ENCODE peak calls at places on chromosomes 16 and 17, in four cellular contexts. N is GM12878, Z is HepG2, L is K562. T is an unnamed sample.

GRCh38 chr16:85151603-85152413 is 39.5 kb upstream of the CIBAR2 start:
- DNase-seq in N (no peak), Z (no peak), L (peak), T (no peak)

GRCh38 chr17:35738519-35739133 is 7.2 kb downstream of the RASL10B start:
- DNase-seq in N (no peak), Z (no peak), L (no peak), T (no peak)

GRCh38 chr16:725463-726187 is 618 bp downstream of the CCDC78 start:
- DNase-seq in N (no peak), Z (no peak), L (no peak), T (no peak)

GRCh38 chr17:64682261-64683181 is 20.4 kb upstream of the SMURF2 start:
- DNase-seq in N (no peak), Z (no peak), L (no peak), T (no peak)

GRCh38 chr16:20763461-20764232 is at the start of gene ACSM3:
- DNase-seq in N (peak), Z (peak), L (peak), T (peak)

GRCh38 chr16:10579965-10580918 is at the start of gene EMP2:
- DNase-seq in N (no peak), Z (peak), L (peak), T (peak)

GRCh38 chr17:82272495-82273326 is 789 bp downstream of the CSNK1D start:
- DNase-seq in N (no peak), Z (no peak), L (peak), T (peak)

GRCh38 chr16:50093607-50094570 is 28.1 kb downstream of the HEATR3 start:
- DNase-seq in N (no peak), Z (no peak), L (no peak), T (no peak)

GRCh38 chr16:69859105-69859969 is 91.8 kb upstream of the CLEC18A start:
- DNase-seq in N (no peak), Z (peak), L (peak), T (peak)

GRCh38 chr17:73317554-73318426 is 6.0 kb upstream of the CDC42EP4 start:
- DNase-seq in N (no peak), Z (no peak), L (peak), T (no peak)

GRCh38 chr17:17774009-17774881 is 62.5 kb downstream of the SREBF1 start:
- DNase-seq in N (no peak), Z (no peak), L (no peak), T (no peak)

GRCh38 chr17:10875411-10875810 is 37.5 kb upstream of the PIRT start:
- DNase-seq in N (no peak), Z (no peak), L (peak), T (peak)

GRCh38 chr17:13004336-13004735 is 13.5 kb downstream of the ELAC2 start:
- DNase-seq in N (no peak), Z (no peak), L (no peak), T (no peak)

GRCh38 chr16:66357523-66357928 is 9.0 kb upstream of the CDH5 start:
- DNase-seq in N (no peak), Z (peak), L (peak), T (peak)

GRCh38 chr16:24540575-24541240 is 1.3 kb downstream of the RBBP6 start:
- DNase-seq in N (no peak), Z (no peak), L (peak), T (no peak)

GRCh38 chr17:61239261-61239660 is 160.4 kb upstream of the TBX2 start:
- DNase-seq in N (no peak), Z (no peak), L (no peak), T (no peak)

GRCh38 chr17:75693500-75694481 is 26.7 kb downstream of the SAP30BP start:
- DNase-seq in N (no peak), Z (no peak), L (no peak), T (no peak)

GRCh38 chr17:63762106-63763078 is 11.0 kb downstream of the CCDC47 start:
- DNase-seq in N (no peak), Z (no peak), L (no peak), T (no peak)

GRCh38 chr16:68417711-68418301 is 30.5 kb downstream of the SMPD3 start:
- DNase-seq in N (peak), Z (no peak), L (peak), T (no peak)

GRCh38 chr16:8998114-8998513 is 34.4 kb upstream of the USP7 start:
- DNase-seq in N (no peak), Z (no peak), L (no peak), T (no peak)

GRCh38 chr16:77761204-77761603 is 27.2 kb upstream of the VAT1L start:
- DNase-seq in N (no peak), Z (no peak), L (no peak), T (no peak)

DNA sequence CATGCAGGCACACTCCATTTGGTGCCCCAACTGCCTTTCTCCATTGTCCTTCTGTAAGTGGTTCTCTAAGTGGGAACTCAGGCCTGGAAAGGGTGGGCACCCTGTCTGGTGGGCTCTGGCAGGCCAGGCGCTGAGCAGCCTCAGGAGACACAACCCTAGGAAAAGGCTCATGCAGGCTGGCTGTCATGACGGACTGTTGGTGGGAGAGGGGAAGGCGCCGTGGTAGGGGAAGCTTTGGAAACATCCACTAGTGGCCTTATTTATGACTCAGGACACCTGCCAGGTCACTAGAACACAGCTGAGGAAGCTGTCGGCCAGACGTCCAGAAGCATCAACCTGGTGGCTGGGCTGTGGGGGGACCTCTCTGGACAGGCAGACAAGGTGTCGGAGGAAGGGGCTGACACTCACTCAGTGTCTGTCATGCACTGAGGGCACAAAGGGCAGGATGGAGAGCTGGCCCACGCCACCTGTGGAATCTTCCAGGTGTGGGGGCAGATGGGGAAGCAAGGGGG is 216.0 kb downstream of the SEC14L1 start:
- DNase-seq in N (no peak), Z (no peak), L (no peak), T (no peak)
- TF ChIP-seq TARDBP in N (no peak), Z (no peak), L (no peak), T (no peak)

DNA sequence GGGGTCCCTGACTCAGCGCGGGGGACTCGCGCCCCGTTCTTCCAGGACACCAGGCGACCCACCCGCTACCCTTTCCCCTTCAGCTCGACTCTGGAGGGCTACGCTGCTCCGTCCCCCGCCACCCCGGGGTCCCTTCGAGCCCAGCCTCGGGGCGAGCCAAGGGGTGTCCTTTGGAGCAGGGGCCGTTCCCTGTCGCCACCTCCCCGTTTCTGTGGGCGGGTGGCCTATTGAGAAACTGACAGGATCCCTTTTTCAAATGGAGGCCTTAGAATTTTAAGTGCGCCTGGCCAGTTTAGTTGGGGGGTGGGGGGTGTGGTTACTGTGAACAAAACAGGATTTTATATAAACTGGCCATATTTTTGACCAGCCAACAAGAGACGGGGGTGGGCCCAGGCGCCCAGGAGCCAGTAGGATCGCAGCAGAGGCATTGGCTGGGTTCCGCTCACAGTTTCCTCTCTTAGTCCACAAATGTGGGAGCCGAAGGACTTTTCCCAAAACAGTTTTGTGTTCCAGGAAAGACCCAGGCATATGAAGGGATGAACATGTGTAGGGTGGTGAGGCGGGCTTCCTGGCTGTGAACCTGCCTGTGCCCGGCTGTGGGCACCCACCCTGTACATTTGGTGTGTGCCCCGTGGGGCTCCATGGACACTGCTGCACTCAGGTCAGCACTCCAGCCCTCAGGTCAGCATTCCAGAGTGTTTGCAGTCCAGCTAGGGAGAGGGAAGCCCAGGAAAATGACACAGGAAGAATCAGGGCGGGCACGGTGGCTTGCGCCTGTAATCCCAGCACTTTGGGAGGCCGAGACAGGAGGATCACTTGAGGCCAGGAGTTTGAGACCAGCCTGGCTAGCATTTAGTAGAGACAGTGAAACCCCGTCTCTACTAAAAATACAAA is 722 bp upstream of the TIMP2 start:
- DNase-seq in N (no peak), Z (peak), L (no peak), T (peak)
- TF ChIP-seq TARDBP in N (no peak), Z (no peak), L (no peak), T (no peak)

DNA sequence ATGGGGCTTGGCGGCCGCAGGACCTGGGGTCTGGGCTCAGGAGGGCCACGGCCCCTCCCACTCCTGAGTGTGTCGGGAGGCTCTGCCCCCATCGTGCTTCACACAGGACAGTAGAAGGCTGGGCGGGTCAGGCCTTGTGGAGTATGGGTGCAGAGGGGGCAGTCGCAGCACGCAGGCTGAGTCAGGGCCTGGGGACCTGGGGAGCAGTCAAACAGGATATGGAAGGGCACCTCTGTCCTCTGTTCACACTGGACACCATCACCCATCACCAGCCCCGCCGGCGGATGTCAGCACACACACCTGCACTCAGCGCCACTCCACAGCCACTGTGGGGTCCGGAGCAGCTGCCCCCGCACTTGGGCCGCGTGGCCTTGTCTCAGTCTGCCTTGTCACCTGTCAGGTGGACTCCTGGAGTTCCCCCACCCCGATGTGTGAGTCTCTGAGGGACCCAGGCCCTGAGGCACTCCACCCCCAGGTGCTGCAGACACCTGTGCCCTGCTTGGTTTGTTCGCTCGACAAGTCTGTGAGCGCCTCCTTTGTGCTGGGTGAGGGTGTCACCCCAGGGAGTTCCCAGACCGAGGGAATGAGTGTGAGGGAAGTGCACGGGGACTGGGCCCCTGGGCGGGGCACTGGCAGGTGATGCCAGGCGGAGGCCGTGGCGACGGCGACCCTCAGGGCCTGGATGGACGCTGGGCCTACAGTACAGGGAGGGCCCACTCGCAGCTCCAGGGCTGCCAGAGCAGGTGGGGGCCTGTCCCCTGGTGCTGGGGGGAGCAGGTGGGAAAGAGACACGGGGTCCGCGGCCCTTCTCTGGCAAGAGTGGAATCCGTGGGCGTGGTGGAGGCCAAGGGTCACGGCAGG is 31.7 kb downstream of the ZFPM1 start:
- DNase-seq in N (no peak), Z (no peak), L (no peak), T (no peak)
- TF ChIP-seq TARDBP in N (no peak), Z (no peak), L (no peak), T (no peak)

DNA sequence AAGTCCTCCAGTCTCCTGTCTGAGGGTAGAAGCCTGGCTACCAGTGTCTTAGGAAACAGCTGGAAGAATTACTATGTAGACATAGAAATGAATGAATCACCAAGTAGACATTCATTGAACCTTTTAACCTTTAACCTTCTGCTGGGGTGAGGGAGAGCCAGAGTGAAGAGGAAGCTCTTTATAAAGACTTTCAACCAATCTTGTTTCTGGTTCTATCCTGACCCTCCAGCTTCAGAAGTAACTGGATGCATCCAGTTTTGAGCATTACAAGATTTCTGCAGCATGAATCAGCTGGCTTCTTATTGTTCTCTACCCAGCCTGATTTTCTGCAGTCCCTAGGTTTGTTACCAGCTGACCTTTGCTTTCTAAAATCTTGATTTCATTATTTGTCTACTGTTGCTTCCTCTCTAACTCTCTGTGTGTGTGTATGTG is 8.5 kb downstream of the TEKT1 start:
- DNase-seq in N (no peak), Z (no peak), L (no peak), T (no peak)
- TF ChIP-seq TARDBP in N (no peak), Z (no peak), L (no peak), T (no peak)

T was measured in HEK293T.